ENCODE peak calls at places on chromosomes 2 and 18, in nine cellular contexts. K, V, C, Y, U, Q, B, H and W are unnamed samples.

GRCh38 chr2:227186751-227187150 is 22.3 kb downstream of the COL4A3 start:
- DNase-seq in K (no peak), V (no peak), C (peak), Y (no peak), U (no peak), Q (no peak), B (no peak), H (no peak), W (no peak)

GRCh38 chr2:32865399-32866068 is 81.2 kb upstream of the LTBP1 start:
- DNase-seq in K (peak), V (no peak), C (peak), Y (no peak), U (no peak), Q (no peak), B (no peak), H (peak), W (peak)

GRCh38 chr18:41767960-41768359 is 187.1 kb upstream of the PIK3C3 start:
- DNase-seq in K (no peak), V (no peak), C (peak), Y (no peak), U (no peak), Q (no peak), B (no peak), H (no peak), W (no peak)

GRCh38 chr2:241762933-241763369 is 13.7 kb upstream of the GAL3ST2 start:
- DNase-seq in K (no peak), V (peak), C (no peak), Y (peak), U (peak), Q (peak), B (peak), H (no peak), W (no peak)

GRCh38 chr2:173033080-173033479 is 42.6 kb upstream of the MAP3K20 start:
- DNase-seq in K (no peak), V (no peak), C (no peak), Y (no peak), U (no peak), Q (no peak), B (no peak), H (no peak), W (no peak)

GRCh38 chr2:182713611-182714010 is 2.4 kb upstream of the DNAJC10 start:
- DNase-seq in K (no peak), V (no peak), C (peak), Y (no peak), U (no peak), Q (no peak), B (no peak), H (no peak), W (no peak)

GRCh38 chr2:19876751-19877150 is 25.0 kb downstream of the TTC32 start:
- DNase-seq in K (no peak), V (no peak), C (peak), Y (no peak), U (no peak), Q (no peak), B (peak), H (no peak), W (no peak)

GRCh38 chr18:11163668-11164067 is 14.3 kb upstream of the PIEZO2 start:
- DNase-seq in K (no peak), V (no peak), C (peak), Y (no peak), U (no peak), Q (no peak), B (no peak), H (no peak), W (peak)

GRCh38 chr2:60391250-60392013 is 162.0 kb downstream of the BCL11A start:
- DNase-seq in K (no peak), V (no peak), C (no peak), Y (no peak), U (no peak), Q (no peak), B (no peak), H (no peak), W (no peak)

GRCh38 chr2:27320958-27321543 is 1.8 kb downstream of the MPV17 start:
- DNase-seq in K (peak), V (peak), C (peak), Y (no peak), U (no peak), Q (peak), B (no peak), H (peak), W (peak)

GRCh38 chr2:27843992-27844391 is 46.2 kb downstream of the RBKS start:
- DNase-seq in K (no peak), V (no peak), C (no peak), Y (no peak), U (no peak), Q (no peak), B (no peak), H (no peak), W (no peak)

GRCh38 chr18:42045346-42045745 is 90.3 kb downstream of the PIK3C3 start:
- DNase-seq in K (no peak), V (no peak), C (peak), Y (no peak), U (no peak), Q (no peak), B (no peak), H (no peak), W (no peak)

GRCh38 chr2:173104156-173104555 is 28.5 kb downstream of the MAP3K20 start:
- DNase-seq in K (no peak), V (no peak), C (no peak), Y (no peak), U (no peak), Q (no peak), B (no peak), H (no peak), W (no peak)

GRCh38 chr2:112644155-112644932 is 1.4 kb upstream of the SLC20A1 start:
- DNase-seq in K (no peak), V (no peak), C (no peak), Y (no peak), U (no peak), Q (no peak), B (peak), H (no peak), W (peak)

GRCh38 chr2:44766220-44766619 is 175.3 kb upstream of the SIX3 start:
- DNase-seq in K (no peak), V (no peak), C (peak), Y (no peak), U (no peak), Q (no peak), B (no peak), H (no peak), W (no peak)

GRCh38 chr2:183927367-183928355 is 670.7 kb upstream of the ZNF804A start:
- DNase-seq in K (no peak), V (no peak), C (peak), Y (no peak), U (no peak), Q (no peak), B (no peak), H (no peak), W (no peak)

GRCh38 chr18:28045176-28045810 is 131.6 kb downstream of the CDH2 start:
- DNase-seq in K (no peak), V (no peak), C (peak), Y (no peak), U (no peak), Q (no peak), B (no peak), H (no peak), W (no peak)

GRCh38 chr2:167579826-167580225 is 667.6 kb downstream of the STK39 start:
- DNase-seq in K (no peak), V (no peak), C (no peak), Y (no peak), U (no peak), Q (no peak), B (no peak), H (no peak), W (no peak)

GRCh38 chr18:79250236-79250993 is 145.3 kb upstream of the NFATC1 start:
- DNase-seq in K (no peak), V (no peak), C (no peak), Y (no peak), U (no peak), Q (no peak), B (no peak), H (no peak), W (no peak)

GRCh38 chr18:41226186-41226585 is 728.8 kb upstream of the PIK3C3 start:
- DNase-seq in K (no peak), V (no peak), C (peak), Y (no peak), U (no peak), Q (no peak), B (no peak), H (no peak), W (no peak)

GRCh38 chr2:237662671-237663093 is 35.3 kb downstream of the LRRFIP1 start:
- DNase-seq in K (peak), V (peak), C (peak), Y (peak), U (peak), Q (peak), B (no peak), H (peak), W (no peak)

GRCh38 chr2:128446049-128446811 is 127.6 kb upstream of the HS6ST1 start:
- DNase-seq in K (no peak), V (no peak), C (no peak), Y (no peak), U (no peak), Q (no peak), B (peak), H (no peak), W (no peak)

GRCh38 chr2:201204655-201205515 is 21.9 kb downstream of the CASP10 start:
- DNase-seq in K (no peak), V (no peak), C (no peak), Y (no peak), U (no peak), Q (no peak), B (no peak), H (no peak), W (no peak)

GRCh38 chr2:170930132-170931109 is 1.4 kb downstream of the GORASP2 start:
- DNase-seq in K (peak), V (no peak), C (peak), Y (peak), U (peak), Q (peak), B (peak), H (peak), W (peak)

GRCh38 chr18:44543387-44543786 is 137.3 kb upstream of the SETBP1 start:
- DNase-seq in K (no peak), V (no peak), C (no peak), Y (no peak), U (no peak), Q (no peak), B (no peak), H (no peak), W (no peak)

GRCh38 chr2:124649001-124649400 is 623.9 kb downstream of the CNTNAP5 start:
- DNase-seq in K (no peak), V (no peak), C (no peak), Y (no peak), U (no peak), Q (no peak), B (no peak), H (no peak), W (no peak)

GRCh38 chr2:15943914-15944313 is 3.6 kb downstream of the MYCN start:
- DNase-seq in K (no peak), V (no peak), C (peak), Y (no peak), U (no peak), Q (no peak), B (no peak), H (no peak), W (peak)

GRCh38 chr18:56889621-56890020 is 238.5 kb downstream of the WDR7 start:
- DNase-seq in K (no peak), V (no peak), C (no peak), Y (no peak), U (no peak), Q (no peak), B (no peak), H (no peak), W (no peak)

GRCh38 chr18:42706618-42707017 is 408.9 kb downstream of the RIT2 start:
- DNase-seq in K (peak), V (no peak), C (no peak), Y (no peak), U (no peak), Q (no peak), B (no peak), H (no peak), W (no peak)

GRCh38 chr18:54223568-54224241 is 764 bp downstream of the MBD2 start:
- DNase-seq in K (no peak), V (peak), C (peak), Y (peak), U (peak), Q (peak), B (peak), H (peak), W (no peak)

GRCh38 chr2:158644139-158644538 is 151.0 kb upstream of the DAPL1 start:
- DNase-seq in K (no peak), V (no peak), C (peak), Y (no peak), U (no peak), Q (no peak), B (no peak), H (peak), W (no peak)

GRCh38 chr18:50218432-50219197 is 23.7 kb upstream of the MYO5B start:
- DNase-seq in K (peak), V (no peak), C (peak), Y (no peak), U (peak), Q (peak), B (peak), H (no peak), W (peak)

GRCh38 chr2:26412091-26412673 is 10.5 kb downstream of the DRC1 start:
- DNase-seq in K (peak), V (no peak), C (peak), Y (no peak), U (no peak), Q (no peak), B (no peak), H (no peak), W (peak)

GRCh38 chr2:111975053-111975552 is 76.7 kb downstream of the MERTK start:
- DNase-seq in K (peak), V (no peak), C (peak), Y (no peak), U (no peak), Q (no peak), B (no peak), H (peak), W (peak)

GRCh38 chr2:179438653-179439052 is 174.0 kb upstream of the SESTD1 start:
- DNase-seq in K (no peak), V (no peak), C (no peak), Y (no peak), U (no peak), Q (no peak), B (no peak), H (no peak), W (no peak)